ENCODE peak calls at places on chromosomes 3 and 15, in nine cellular contexts. One of them, this sample, is unnamed.

GRCh38 chr3:27431116-27431515 is 53.1 kb downstream of the SLC4A7 start:
- DNase-seq in progenitor cell of endocrine pancreas: no peak
- DNase-seq in GM12864: no peak
- DNase-seq in left ventricle myocardium inferior: no peak
- DNase-seq in brain microvascular endothelial cell: peak
- DNase-seq in H9: no peak
- DNase-seq in mammary epithelial cell: peak
- DNase-seq in upper lobe of right lung: no peak
- DNase-seq in sigmoid colon: peak
- DNase-seq in this sample: peak

GRCh38 chr3:149808209-149808829 is 4.7 kb upstream of the RNF13 start:
- DNase-seq in left ventricle myocardium inferior: peak
- DNase-seq in mammary epithelial cell: peak
- DNase-seq in H9: peak
- DNase-seq in GM12864: no peak
- DNase-seq in upper lobe of right lung: peak
- DNase-seq in sigmoid colon: peak
- DNase-seq in progenitor cell of endocrine pancreas: peak
- DNase-seq in brain microvascular endothelial cell: peak
- DNase-seq in this sample: peak

GRCh38 chr15:23038741-23039150 is 623 bp downstream of the TUBGCP5 start:
- DNase-seq in brain microvascular endothelial cell: peak
- DNase-seq in mammary epithelial cell: peak
- DNase-seq in progenitor cell of endocrine pancreas: no peak
- DNase-seq in sigmoid colon: no peak
- DNase-seq in upper lobe of right lung: no peak
- DNase-seq in GM12864: no peak
- DNase-seq in H9: no peak
- DNase-seq in left ventricle myocardium inferior: no peak
- DNase-seq in this sample: peak

GRCh38 chr3:150972379-150972985 is at the start of gene CLRN1:
- DNase-seq in upper lobe of right lung: no peak
- DNase-seq in left ventricle myocardium inferior: no peak
- DNase-seq in GM12864: no peak
- DNase-seq in H9: peak
- DNase-seq in brain microvascular endothelial cell: no peak
- DNase-seq in progenitor cell of endocrine pancreas: no peak
- DNase-seq in mammary epithelial cell: no peak
- DNase-seq in sigmoid colon: no peak
- DNase-seq in this sample: no peak

GRCh38 chr3:25686766-25687165 is 22.1 kb upstream of the TOP2B start:
- DNase-seq in mammary epithelial cell: no peak
- DNase-seq in sigmoid colon: no peak
- DNase-seq in left ventricle myocardium inferior: no peak
- DNase-seq in H9: peak
- DNase-seq in progenitor cell of endocrine pancreas: no peak
- DNase-seq in GM12864: no peak
- DNase-seq in upper lobe of right lung: no peak
- DNase-seq in brain microvascular endothelial cell: no peak
- DNase-seq in this sample: no peak

GRCh38 chr3:4824948-4825325 is 154.3 kb upstream of the BHLHE40 start:
- DNase-seq in brain microvascular endothelial cell: peak
- DNase-seq in upper lobe of right lung: no peak
- DNase-seq in progenitor cell of endocrine pancreas: no peak
- DNase-seq in sigmoid colon: no peak
- DNase-seq in GM12864: no peak
- DNase-seq in mammary epithelial cell: peak
- DNase-seq in H9: no peak
- DNase-seq in left ventricle myocardium inferior: no peak
- DNase-seq in this sample: peak

GRCh38 chr3:117603097-117603496 is 893.5 kb downstream of the TUSC7 start:
- DNase-seq in upper lobe of right lung: no peak
- DNase-seq in H9: no peak
- DNase-seq in left ventricle myocardium inferior: no peak
- DNase-seq in brain microvascular endothelial cell: no peak
- DNase-seq in GM12864: peak
- DNase-seq in progenitor cell of endocrine pancreas: no peak
- DNase-seq in sigmoid colon: no peak
- DNase-seq in mammary epithelial cell: no peak
- DNase-seq in this sample: no peak

GRCh38 chr3:138496436-138496835 is 62.0 kb downstream of the ESYT3 start:
- DNase-seq in upper lobe of right lung: no peak
- DNase-seq in GM12864: no peak
- DNase-seq in left ventricle myocardium inferior: no peak
- DNase-seq in mammary epithelial cell: no peak
- DNase-seq in progenitor cell of endocrine pancreas: no peak
- DNase-seq in brain microvascular endothelial cell: no peak
- DNase-seq in sigmoid colon: no peak
- DNase-seq in H9: no peak
- DNase-seq in this sample: no peak

GRCh38 chr3:38165722-38166387 is 518 bp downstream of the OXSR1 start:
- DNase-seq in brain microvascular endothelial cell: peak
- DNase-seq in left ventricle myocardium inferior: no peak
- DNase-seq in upper lobe of right lung: no peak
- DNase-seq in mammary epithelial cell: no peak
- DNase-seq in sigmoid colon: peak
- DNase-seq in GM12864: no peak
- DNase-seq in progenitor cell of endocrine pancreas: peak
- DNase-seq in H9: no peak
- DNase-seq in this sample: peak

GRCh38 chr15:43093026-43093425 is 12.8 kb downstream of the UBR1 start:
- DNase-seq in mammary epithelial cell: no peak
- DNase-seq in sigmoid colon: no peak
- DNase-seq in H9: no peak
- DNase-seq in upper lobe of right lung: no peak
- DNase-seq in GM12864: no peak
- DNase-seq in left ventricle myocardium inferior: no peak
- DNase-seq in progenitor cell of endocrine pancreas: no peak
- DNase-seq in brain microvascular endothelial cell: no peak
- DNase-seq in this sample: no peak

GRCh38 chr15:99409097-99409473 is 156.7 kb upstream of the MEF2A start:
- DNase-seq in upper lobe of right lung: peak
- DNase-seq in mammary epithelial cell: peak
- DNase-seq in H9: peak
- DNase-seq in sigmoid colon: peak
- DNase-seq in progenitor cell of endocrine pancreas: no peak
- DNase-seq in left ventricle myocardium inferior: peak
- DNase-seq in GM12864: no peak
- DNase-seq in brain microvascular endothelial cell: peak
- DNase-seq in this sample: peak

GRCh38 chr3:177262396-177262795 is 65.1 kb upstream of the TBL1XR1 start:
- DNase-seq in H9: peak
- DNase-seq in sigmoid colon: no peak
- DNase-seq in mammary epithelial cell: peak
- DNase-seq in upper lobe of right lung: no peak
- DNase-seq in brain microvascular endothelial cell: peak
- DNase-seq in left ventricle myocardium inferior: no peak
- DNase-seq in progenitor cell of endocrine pancreas: no peak
- DNase-seq in GM12864: no peak
- DNase-seq in this sample: peak

GRCh38 chr3:177195941-177196472 is 1.3 kb downstream of the TBL1XR1 start:
- DNase-seq in left ventricle myocardium inferior: no peak
- DNase-seq in progenitor cell of endocrine pancreas: no peak
- DNase-seq in sigmoid colon: no peak
- DNase-seq in GM12864: no peak
- DNase-seq in mammary epithelial cell: no peak
- DNase-seq in upper lobe of right lung: no peak
- DNase-seq in brain microvascular endothelial cell: no peak
- DNase-seq in H9: no peak
- DNase-seq in this sample: no peak

GRCh38 chr3:46865034-46865507 is 1.8 kb upstream of the MYL3 start:
- DNase-seq in left ventricle myocardium inferior: peak
- DNase-seq in brain microvascular endothelial cell: no peak
- DNase-seq in sigmoid colon: peak
- DNase-seq in progenitor cell of endocrine pancreas: no peak
- DNase-seq in mammary epithelial cell: peak
- DNase-seq in H9: no peak
- DNase-seq in upper lobe of right lung: peak
- DNase-seq in GM12864: no peak
- DNase-seq in this sample: peak

GRCh38 chr15:82681371-82681770 is 28.3 kb downstream of the AP3B2 start:
- DNase-seq in upper lobe of right lung: peak
- DNase-seq in progenitor cell of endocrine pancreas: no peak
- DNase-seq in GM12864: no peak
- DNase-seq in sigmoid colon: peak
- DNase-seq in H9: no peak
- DNase-seq in brain microvascular endothelial cell: no peak
- DNase-seq in left ventricle myocardium inferior: no peak
- DNase-seq in mammary epithelial cell: no peak
- DNase-seq in this sample: no peak

GRCh38 chr3:149702691-149703426 is 45.0 kb upstream of the WWTR1 start:
- DNase-seq in sigmoid colon: no peak
- DNase-seq in left ventricle myocardium inferior: no peak
- DNase-seq in progenitor cell of endocrine pancreas: no peak
- DNase-seq in H9: no peak
- DNase-seq in GM12864: no peak
- DNase-seq in upper lobe of right lung: no peak
- DNase-seq in mammary epithelial cell: peak
- DNase-seq in brain microvascular endothelial cell: peak
- DNase-seq in this sample: peak

GRCh38 chr3:20037255-20037996 is 2.8 kb upstream of the KAT2B start:
- DNase-seq in progenitor cell of endocrine pancreas: no peak
- DNase-seq in brain microvascular endothelial cell: no peak
- DNase-seq in upper lobe of right lung: no peak
- DNase-seq in H9: no peak
- DNase-seq in left ventricle myocardium inferior: no peak
- DNase-seq in GM12864: no peak
- DNase-seq in sigmoid colon: no peak
- DNase-seq in mammary epithelial cell: no peak
- DNase-seq in this sample: no peak
- TF ChIP-seq CTCF in progenitor cell of endocrine pancreas: no peak
- TF ChIP-seq CTCF in brain microvascular endothelial cell: no peak
- TF ChIP-seq CTCF in upper lobe of right lung: no peak
- TF ChIP-seq CTCF in H9: no peak
- TF ChIP-seq CTCF in left ventricle myocardium inferior: no peak
- TF ChIP-seq CTCF in GM12864: no peak
- TF ChIP-seq CTCF in sigmoid colon: no peak
- TF ChIP-seq CTCF in mammary epithelial cell: no peak
- TF ChIP-seq CTCF in this sample: no peak

DNA sequence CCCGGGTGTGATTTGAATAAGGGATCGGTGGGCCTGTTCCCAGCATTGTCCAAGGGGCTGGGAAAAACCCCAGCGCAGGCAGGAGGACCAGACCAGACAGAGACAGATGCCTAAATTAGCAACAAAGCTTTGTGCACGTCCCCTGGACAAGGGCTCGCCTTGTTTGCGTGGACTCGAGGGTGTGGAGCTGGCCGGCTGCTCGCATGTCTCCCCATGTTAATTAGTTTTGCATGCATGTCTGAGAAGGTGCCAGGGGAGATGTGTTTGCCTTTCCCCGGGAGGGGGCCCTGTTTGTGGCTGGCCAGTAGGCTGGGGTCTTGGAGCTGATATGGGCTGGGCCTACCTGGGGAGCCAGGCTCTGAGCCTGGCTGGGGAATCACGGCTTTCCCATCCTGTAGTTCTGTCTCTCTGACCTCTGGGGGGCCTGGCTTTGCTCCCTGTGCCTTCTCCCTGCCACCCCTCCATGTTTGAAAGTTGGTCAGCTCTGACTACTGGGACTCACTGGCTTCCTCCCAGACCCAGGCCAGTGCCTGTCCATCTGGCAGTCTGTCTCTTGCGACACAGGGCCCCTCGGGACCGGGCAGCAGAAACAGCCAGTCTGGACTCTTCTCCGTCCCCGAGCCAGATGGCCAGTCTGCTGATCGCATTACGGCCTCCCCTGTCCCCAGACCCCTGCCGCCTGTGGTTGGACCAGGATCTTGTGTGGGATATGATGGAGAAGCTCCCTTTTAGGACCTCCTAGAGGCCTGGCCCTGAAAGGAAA is 55.4 kb upstream of the POLG start:
- DNase-seq in progenitor cell of endocrine pancreas: no peak
- DNase-seq in mammary epithelial cell: no peak
- DNase-seq in H9: peak
- DNase-seq in brain microvascular endothelial cell: no peak
- DNase-seq in upper lobe of right lung: no peak
- DNase-seq in sigmoid colon: no peak
- DNase-seq in left ventricle myocardium inferior: no peak
- DNase-seq in GM12864: no peak
- DNase-seq in this sample: no peak
- TF ChIP-seq CTCF in progenitor cell of endocrine pancreas: no peak
- TF ChIP-seq CTCF in mammary epithelial cell: no peak
- TF ChIP-seq CTCF in H9: no peak
- TF ChIP-seq CTCF in brain microvascular endothelial cell: no peak
- TF ChIP-seq CTCF in upper lobe of right lung: no peak
- TF ChIP-seq CTCF in sigmoid colon: no peak
- TF ChIP-seq CTCF in left ventricle myocardium inferior: no peak
- TF ChIP-seq CTCF in GM12864: no peak
- TF ChIP-seq CTCF in this sample: no peak

DNA sequence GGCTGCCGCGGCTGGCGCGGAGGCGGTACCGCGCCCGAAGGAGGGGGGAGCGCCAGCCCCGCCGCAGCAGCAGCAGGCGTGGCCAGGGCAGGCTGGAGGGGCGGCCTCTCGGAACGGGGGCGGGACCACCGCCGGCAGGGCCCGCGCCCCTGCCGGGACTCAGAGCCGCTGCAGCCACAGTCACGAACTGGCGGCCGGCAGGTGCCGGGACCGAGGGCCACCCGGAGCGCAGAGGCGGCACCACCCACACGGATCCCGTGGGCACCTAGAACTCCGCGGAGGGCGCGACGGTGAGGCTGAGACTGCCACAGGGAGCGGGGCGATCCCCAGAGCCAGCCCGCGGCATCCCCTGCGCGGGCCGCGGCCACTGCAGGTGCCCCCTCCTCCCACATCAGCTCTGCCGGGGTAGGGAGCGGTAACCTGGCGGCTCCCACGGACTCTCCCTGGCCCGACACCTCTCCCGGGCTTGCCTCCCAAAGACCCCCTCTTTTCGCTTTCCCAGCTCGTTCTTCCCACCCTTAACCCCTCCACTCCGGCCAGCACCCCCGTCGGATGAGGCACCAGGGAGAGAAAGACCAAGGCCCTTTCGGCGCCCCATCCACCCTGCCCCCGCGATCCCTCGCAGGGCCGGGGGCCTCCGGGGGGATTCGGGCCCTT is at the start of gene VWA5B2:
- DNase-seq in GM12864: no peak
- DNase-seq in progenitor cell of endocrine pancreas: peak
- DNase-seq in brain microvascular endothelial cell: no peak
- DNase-seq in upper lobe of right lung: peak
- DNase-seq in H9: peak
- DNase-seq in mammary epithelial cell: peak
- DNase-seq in left ventricle myocardium inferior: peak
- DNase-seq in sigmoid colon: no peak
- DNase-seq in this sample: peak
- TF ChIP-seq CTCF in GM12864: peak
- TF ChIP-seq CTCF in progenitor cell of endocrine pancreas: peak
- TF ChIP-seq CTCF in brain microvascular endothelial cell: no peak
- TF ChIP-seq CTCF in upper lobe of right lung: peak
- TF ChIP-seq CTCF in H9: peak
- TF ChIP-seq CTCF in mammary epithelial cell: no peak
- TF ChIP-seq CTCF in left ventricle myocardium inferior: peak
- TF ChIP-seq CTCF in sigmoid colon: peak
- TF ChIP-seq CTCF in this sample: no peak

GRCh38 chr3:192817506-192817905 is 90.2 kb upstream of the FGF12 start:
- DNase-seq in sigmoid colon: no peak
- DNase-seq in left ventricle myocardium inferior: no peak
- DNase-seq in H9: no peak
- DNase-seq in brain microvascular endothelial cell: no peak
- DNase-seq in mammary epithelial cell: no peak
- DNase-seq in GM12864: no peak
- DNase-seq in progenitor cell of endocrine pancreas: no peak
- DNase-seq in upper lobe of right lung: no peak
- DNase-seq in this sample: no peak
- TF ChIP-seq CTCF in sigmoid colon: no peak
- TF ChIP-seq CTCF in left ventricle myocardium inferior: no peak
- TF ChIP-seq CTCF in H9: no peak
- TF ChIP-seq CTCF in brain microvascular endothelial cell: no peak
- TF ChIP-seq CTCF in mammary epithelial cell: no peak
- TF ChIP-seq CTCF in GM12864: no peak
- TF ChIP-seq CTCF in progenitor cell of endocrine pancreas: no peak
- TF ChIP-seq CTCF in upper lobe of right lung: no peak
- TF ChIP-seq CTCF in this sample: no peak

This sample was measured in epithelial cell of esophagus.